ENCODE peak calls at places on chromosomes 16 and 17, in seven cellular contexts. T is lower lobe of right lung, X is GM20000, H is B cell, V is uterus, D is astrocyte of the cerebellum, B is GM06990. Z is an unnamed sample.

GRCh38 chr16:72246423-72246822 is 74.5 kb upstream of the PMFBP1 start:
- DNase-seq in T (no peak), X (peak), H (no peak), V (no peak), D (no peak), B (peak), Z (no peak)

GRCh38 chr17:1590031-1590746 is 27.6 kb upstream of the PITPNA start:
- DNase-seq in T (peak), X (peak), H (no peak), V (peak), D (peak), B (no peak), Z (peak)

GRCh38 chr17:42844761-42845555 is 578 bp downstream of the AOC2 start:
- DNase-seq in T (no peak), X (no peak), H (peak), V (no peak), D (no peak), B (no peak), Z (no peak)

GRCh38 chr17:7083592-7083991 is 3.5 kb upstream of the CLEC10A start:
- DNase-seq in T (peak), X (no peak), H (no peak), V (no peak), D (no peak), B (no peak), Z (no peak)

GRCh38 chr17:83176956-83177583 is 97.7 kb downstream of the METRNL start:
- DNase-seq in T (no peak), X (no peak), H (peak), V (no peak), D (no peak), B (no peak), Z (no peak)

GRCh38 chr17:17445925-17446665 is 30.7 kb upstream of the MED9 start:
- DNase-seq in T (peak), X (no peak), H (no peak), V (no peak), D (peak), B (no peak), Z (no peak)

GRCh38 chr16:13957197-13958078 is 37.5 kb downstream of the ERCC4 start:
- DNase-seq in T (peak), X (peak), H (no peak), V (peak), D (peak), B (peak), Z (peak)

GRCh38 chr16:19094542-19095365 is 19.0 kb upstream of the ITPRIPL2 start:
- DNase-seq in T (no peak), X (no peak), H (no peak), V (no peak), D (no peak), B (no peak), Z (peak)

GRCh38 chr17:37088459-37088858 is 139.7 kb downstream of the AATF start:
- DNase-seq in T (no peak), X (no peak), H (no peak), V (no peak), D (no peak), B (no peak), Z (no peak)

GRCh38 chr16:87824991-87825841 is 44.1 kb downstream of the SLC7A5 start:
- DNase-seq in T (no peak), X (no peak), H (no peak), V (no peak), D (no peak), B (no peak), Z (no peak)

GRCh38 chr17:57868775-57869598 is 19.1 kb upstream of the MRPS23 start:
- DNase-seq in T (no peak), X (no peak), H (no peak), V (no peak), D (no peak), B (no peak), Z (no peak)

DNA sequence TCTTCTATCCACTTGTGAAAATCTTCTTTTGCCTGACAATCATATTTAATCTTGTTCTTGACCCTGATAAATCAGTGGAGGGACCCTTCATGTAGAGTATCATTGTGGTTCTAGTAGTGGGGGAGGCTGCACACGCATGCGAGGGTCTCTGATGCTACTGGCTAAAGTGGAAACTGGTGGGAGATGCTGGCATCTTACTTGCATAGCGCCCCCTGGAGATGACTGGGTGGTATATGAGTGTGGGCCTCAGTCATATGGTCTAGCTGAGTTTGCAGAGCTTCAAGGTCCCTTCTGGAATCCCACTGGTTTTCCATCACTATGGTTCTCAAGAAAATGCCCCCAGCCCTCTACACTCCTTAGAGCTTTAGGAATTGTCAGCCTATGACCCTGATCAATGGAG is 236.4 kb upstream of the AXIN2 start:
- DNase-seq in T (no peak), X (no peak), H (no peak), V (no peak), D (no peak), B (no peak), Z (peak)
- TF ChIP-seq CTCF in T (no peak), X (no peak), H (no peak), V (no peak), D (peak), B (peak), Z (peak)

GRCh38 chr17:34443832-34444469 is 80.9 kb upstream of the CCL1 start:
- DNase-seq in T (no peak), X (peak), H (no peak), V (no peak), D (no peak), B (no peak), Z (peak)
- TF ChIP-seq CTCF in T (no peak), X (no peak), H (no peak), V (no peak), D (no peak), B (peak), Z (peak)

GRCh38 chr17:81854974-81855774 is 5.2 kb downstream of the P4HB start:
- DNase-seq in T (no peak), X (no peak), H (peak), V (no peak), D (no peak), B (no peak), Z (no peak)
- TF ChIP-seq CTCF in T (no peak), X (no peak), H (no peak), V (no peak), D (no peak), B (no peak), Z (no peak)

DNA sequence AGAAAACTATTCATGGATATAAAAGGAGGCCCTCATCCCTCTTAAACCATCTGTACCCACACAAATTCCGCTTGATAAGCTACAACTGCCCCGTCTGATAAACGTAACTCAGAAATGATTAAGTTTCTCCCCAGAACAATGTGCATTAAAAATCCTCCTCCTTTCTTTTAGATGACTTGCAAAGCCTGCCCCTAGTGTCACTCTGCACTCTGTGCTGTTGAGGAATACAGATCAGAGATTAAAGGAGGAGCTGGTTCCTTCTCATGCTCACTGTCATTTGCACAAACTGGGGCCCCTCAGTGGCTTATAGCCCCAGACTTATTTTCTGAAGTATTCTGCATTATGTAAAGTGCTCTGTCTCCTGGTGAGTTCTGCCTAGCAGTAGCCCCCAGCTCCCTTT is 33.3 kb downstream of the CDRT15 start:
- DNase-seq in T (no peak), X (no peak), H (no peak), V (no peak), D (no peak), B (no peak), Z (peak)
- TF ChIP-seq CTCF in T (no peak), X (no peak), H (no peak), V (no peak), D (peak), B (peak), Z (peak)

GRCh38 chr17:67272312-67273050 is 27.5 kb upstream of the HELZ start:
- DNase-seq in T (no peak), X (no peak), H (no peak), V (no peak), D (no peak), B (no peak), Z (peak)
- TF ChIP-seq CTCF in T (peak), X (no peak), H (no peak), V (no peak), D (peak), B (peak), Z (no peak)